ENCODE peak calls at places on chromosome 19, in five cellular contexts. I is AG08395, E is astrocyte of the spinal cord, Q is SK-N-SH, H is IMR-90. N is an unnamed sample.

GRCh38 chr19:51479531-51480331 is 1.4 kb downstream of the CEACAM18 start:
- DNase-seq in Q (no peak), H (no peak), E (no peak), I (no peak), N (no peak)

GRCh38 chr19:31214086-31214485 is 135.2 kb downstream of the TSHZ3 start:
- DNase-seq in I (peak; percentile 98), Q (peak; percentile 27), H (peak; percentile 100), E (peak; percentile 100), N (no peak)

GRCh38 chr19:14116918-14117578 is 514 bp downstream of the PRKACA start:
- DNase-seq in H (no peak), Q (peak; percentile 47), I (no peak), E (no peak), N (no peak)

GRCh38 chr19:11422163-11423068 is 3.3 kb upstream of the RGL3 start:
- DNase-seq in Q (peak; percentile 39), E (no peak), H (no peak), I (peak; percentile 80), N (no peak)

GRCh38 chr19:7637374-7638256 is 705 bp downstream of the STXBP2 start:
- DNase-seq in E (no peak), I (no peak), Q (no peak), H (no peak), N (no peak)

GRCh38 chr19:22608441-22608840 is 25.7 kb upstream of the ZNF492 start:
- DNase-seq in H (no peak), Q (no peak), E (no peak), I (no peak), N (no peak)

GRCh38 chr19:1312732-1313694 is 27.3 kb downstream of the EFNA2 start:
- DNase-seq in H (peak; percentile 58), Q (no peak), E (peak; percentile 69), I (peak; percentile 66), N (no peak)

GRCh38 chr19:16127776-16128371 is 15.6 kb upstream of the HSH2D start:
- DNase-seq in H (no peak), E (no peak), Q (no peak), I (no peak), N (no peak)

GRCh38 chr19:1167687-1168561 is 6.1 kb downstream of the SBNO2 start:
- DNase-seq in Q (no peak), I (no peak), H (no peak), E (no peak), N (no peak)

GRCh38 chr19:35592226-35592625 is 6.3 kb downstream of the PMIS2 start:
- DNase-seq in E (no peak), H (peak; percentile 37), Q (peak; percentile 41), I (peak; percentile 31), N (peak; percentile 7)

GRCh38 chr19:11767633-11768133 is 883 bp downstream of the ZNF441 start:
- DNase-seq in H (peak; percentile 37), I (peak; percentile 28), Q (peak; percentile 57), E (no peak), N (peak; percentile 35)

N was measured in HAP-1.